ENCODE peak calls at places on chromosomes 12 and 14, in eight cellular contexts. X is LHCN-M2; O is left colon; K is thyroid gland; B is activated CD4-positive, alpha-beta T cell treated with anti-CD3 and anti-CD28 coated beads for 36 hours; E is lower lobe of right lung; M is skeletal muscle cell; C is stimulated activated CD4-positive, alpha-beta T cell treated with anti-CD3 and anti-CD28 coated beads, Interleukin-2, amount 100 ng/mL, for 24 hours. S is an unnamed sample.

GRCh38 chr12:9707864-9708808 is 24.8 kb downstream of the CLECL1 start:
- DNase-seq in X (peak), O (peak), E (peak), M (no peak), K (peak), C (peak), B (peak), S (peak)

GRCh38 chr12:475286-475685 is 15.5 kb downstream of the B4GALNT3 start:
- DNase-seq in C (no peak), M (no peak), K (no peak), X (no peak), O (no peak), B (no peak), E (no peak), S (no peak)

GRCh38 chr12:13205809-13206559 is 9.5 kb downstream of the EMP1 start:
- DNase-seq in M (peak), E (no peak), C (peak), O (no peak), K (no peak), B (peak), X (peak), S (peak)

GRCh38 chr14:90905531-90905930 is 89.3 kb upstream of the TTC7B start:
- DNase-seq in X (no peak), M (no peak), B (no peak), K (no peak), E (no peak), C (no peak), O (no peak), S (no peak)

GRCh38 chr12:42802688-42803279 is 213.2 kb upstream of the PRICKLE1 start:
- DNase-seq in X (peak), B (no peak), K (no peak), E (no peak), M (no peak), O (no peak), C (no peak), S (no peak)

GRCh38 chr14:105475269-105475915 is 771 bp downstream of the CRIP2 start:
- DNase-seq in O (peak), C (no peak), B (no peak), X (peak), E (no peak), K (peak), M (no peak), S (no peak)

GRCh38 chr12:1099158-1099557 is 108.1 kb downstream of the ERC1 start:
- DNase-seq in E (no peak), M (no peak), O (no peak), C (peak), B (peak), K (no peak), X (no peak), S (no peak)

GRCh38 chr14:47917344-47917954 is 242.0 kb upstream of the MDGA2 start:
- DNase-seq in M (no peak), O (no peak), K (peak), C (no peak), X (peak), E (no peak), B (peak), S (peak)

GRCh38 chr12:110330544-110330943 is 49.5 kb downstream of the ATP2A2 start:
- DNase-seq in K (no peak), C (no peak), M (peak), X (no peak), B (no peak), O (no peak), E (no peak), S (no peak)

GRCh38 chr12:123119808-123120207 is 31.1 kb downstream of the PITPNM2 start:
- DNase-seq in O (no peak), B (peak), C (peak), X (no peak), K (no peak), M (no peak), E (no peak), S (no peak)

GRCh38 chr14:38047518-38047917 is 160.2 kb upstream of the SSTR1 start:
- DNase-seq in M (no peak), K (peak), C (no peak), X (peak), B (no peak), O (no peak), E (no peak), S (no peak)

GRCh38 chr12:131621701-131622421 is 89.0 kb upstream of the SFSWAP start:
- DNase-seq in M (no peak), C (no peak), B (no peak), K (no peak), X (no peak), E (no peak), O (no peak), S (no peak)

GRCh38 chr12:121799175-121799841 is 4.5 kb upstream of the SETD1B start:
- DNase-seq in O (peak), X (peak), E (peak), C (peak), B (peak), M (no peak), K (peak), S (no peak)

GRCh38 chr12:53298154-53298553 is 1.3 kb upstream of the MYG1 start:
- DNase-seq in O (no peak), C (no peak), E (no peak), B (no peak), X (no peak), M (peak), K (no peak), S (no peak)

GRCh38 chr14:23066368-23066767 is 9.0 kb upstream of the CDH24 start:
- DNase-seq in E (no peak), C (no peak), X (no peak), O (no peak), B (no peak), M (no peak), K (no peak), S (no peak)

GRCh38 chr12:107593713-107594381 is 91.8 kb upstream of the PWP1 start:
- DNase-seq in C (no peak), B (no peak), E (no peak), M (no peak), O (no peak), X (peak), K (no peak), S (no peak)

GRCh38 chr12:117342247-117342646 is 19.2 kb downstream of the NOS1 start:
- DNase-seq in K (no peak), B (no peak), C (no peak), X (no peak), M (no peak), E (no peak), O (no peak), S (no peak)

GRCh38 chr12:52151859-52152783 is 39.7 kb downstream of the KRT80 start:
- DNase-seq in E (peak), M (no peak), B (peak), O (peak), X (peak), C (peak), K (peak), S (no peak)

GRCh38 chr14:104970231-104971068 is 7.7 kb downstream of the AHNAK2 start:
- DNase-seq in B (no peak), X (peak), C (no peak), E (peak), M (peak), K (no peak), O (peak), S (peak)

GRCh38 chr12:113198286-113198685 is 12.8 kb downstream of the RITA1 start:
- DNase-seq in M (no peak), B (no peak), X (no peak), O (no peak), C (no peak), E (no peak), K (no peak), S (no peak)

GRCh38 chr12:116171549-116171948 is 105.9 kb downstream of the MED13L start:
- DNase-seq in C (no peak), B (no peak), K (no peak), X (peak), E (no peak), O (no peak), M (no peak), S (no peak)

GRCh38 chr14:23068792-23069412 is 11.6 kb upstream of the CDH24 start:
- DNase-seq in K (peak), C (peak), M (peak), E (no peak), X (peak), O (peak), B (peak), S (no peak)

GRCh38 chr14:35534130-35534883 is at the start of gene INSM2:
- DNase-seq in B (peak), E (no peak), K (no peak), C (no peak), O (no peak), X (no peak), M (no peak), S (no peak)

GRCh38 chr14:87615822-87616679 is 376.9 kb downstream of the GALC start:
- DNase-seq in K (peak), M (no peak), E (no peak), X (peak), C (peak), B (peak), O (peak), S (no peak)

GRCh38 chr14:89504602-89505320 is 87.7 kb upstream of the FOXN3 start:
- DNase-seq in M (peak), B (peak), E (peak), C (no peak), O (no peak), X (peak), K (no peak), S (no peak)

GRCh38 chr12:93003540-93004239 is 74.6 kb upstream of the EEA1 start:
- DNase-seq in C (no peak), O (no peak), M (no peak), B (no peak), E (no peak), X (no peak), K (no peak), S (no peak)

GRCh38 chr14:22268875-22269274 is 320.1 kb downstream of the DAD1 start:
- DNase-seq in K (no peak), E (no peak), C (no peak), O (no peak), M (no peak), X (no peak), B (no peak), S (no peak)

GRCh38 chr12:47071241-47071852 is 8.1 kb upstream of the PCED1B start:
- DNase-seq in X (no peak), M (no peak), K (no peak), E (no peak), C (no peak), B (peak), O (no peak), S (no peak)

GRCh38 chr14:102235275-102235897 is 69.6 kb downstream of the MOK start:
- DNase-seq in E (peak), M (peak), K (peak), O (peak), B (peak), C (peak), X (peak), S (peak)